ENCODE peak calls at places on chromosomes 7 and 10, in six cellular contexts. One of them, this sample, is unnamed.

GRCh38 chr7:43302211-43302711 is 189.8 kb downstream of the HECW1 start:
- DNase-seq in right atrium auricular region: no peak
- DNase-seq in GM10248: no peak
- DNase-seq in RWPE1: peak
- DNase-seq in OCI-LY7: no peak
- DNase-seq in GM13976: no peak
- DNase-seq in this sample: no peak

GRCh38 chr7:140008755-140009610 is 53.8 kb downstream of the PARP12 start:
- DNase-seq in right atrium auricular region: no peak
- DNase-seq in GM10248: no peak
- DNase-seq in RWPE1: no peak
- DNase-seq in OCI-LY7: no peak
- DNase-seq in GM13976: no peak
- DNase-seq in this sample: no peak

GRCh38 chr7:27080844-27081423 is 14.9 kb downstream of the HOXA1 start:
- DNase-seq in right atrium auricular region: no peak
- DNase-seq in GM10248: no peak
- DNase-seq in RWPE1: peak
- DNase-seq in OCI-LY7: no peak
- DNase-seq in GM13976: no peak
- DNase-seq in this sample: no peak

GRCh38 chr10:70916241-70916640 is 27.9 kb upstream of the PCBD1 start:
- DNase-seq in right atrium auricular region: no peak
- DNase-seq in GM10248: no peak
- DNase-seq in RWPE1: no peak
- DNase-seq in OCI-LY7: no peak
- DNase-seq in GM13976: no peak
- DNase-seq in this sample: no peak

GRCh38 chr7:75842836-75843446 is 29.3 kb upstream of the CCL24 start:
- DNase-seq in right atrium auricular region: no peak
- DNase-seq in GM10248: peak
- DNase-seq in RWPE1: peak
- DNase-seq in OCI-LY7: peak
- DNase-seq in GM13976: peak
- DNase-seq in this sample: no peak

GRCh38 chr10:128206676-128207075 is 80.5 kb upstream of the MKI67 start:
- DNase-seq in right atrium auricular region: no peak
- DNase-seq in GM10248: no peak
- DNase-seq in RWPE1: no peak
- DNase-seq in OCI-LY7: no peak
- DNase-seq in GM13976: no peak
- DNase-seq in this sample: no peak

GRCh38 chr10:29329420-29329819 is 40.5 kb downstream of the LYZL1 start:
- DNase-seq in right atrium auricular region: no peak
- DNase-seq in GM10248: no peak
- DNase-seq in RWPE1: no peak
- DNase-seq in OCI-LY7: no peak
- DNase-seq in GM13976: no peak
- DNase-seq in this sample: no peak

GRCh38 chr10:6416892-6417512 is 163.1 kb downstream of the PRKCQ start:
- DNase-seq in right atrium auricular region: no peak
- DNase-seq in GM10248: peak
- DNase-seq in RWPE1: peak
- DNase-seq in OCI-LY7: peak
- DNase-seq in GM13976: peak
- DNase-seq in this sample: no peak

GRCh38 chr10:129841071-129841470 is 123.0 kb downstream of the EBF3 start:
- DNase-seq in right atrium auricular region: no peak
- DNase-seq in GM10248: no peak
- DNase-seq in RWPE1: no peak
- DNase-seq in OCI-LY7: no peak
- DNase-seq in GM13976: no peak
- DNase-seq in this sample: no peak

GRCh38 chr10:119479048-119479394 is 63.5 kb downstream of the RGS10 start:
- DNase-seq in right atrium auricular region: no peak
- DNase-seq in GM10248: no peak
- DNase-seq in RWPE1: no peak
- DNase-seq in OCI-LY7: peak
- DNase-seq in GM13976: no peak
- DNase-seq in this sample: no peak

GRCh38 chr10:89389254-89389653 is 3.2 kb upstream of the IFIT1 start:
- DNase-seq in right atrium auricular region: no peak
- DNase-seq in GM10248: peak
- DNase-seq in RWPE1: peak
- DNase-seq in OCI-LY7: peak
- DNase-seq in GM13976: peak
- DNase-seq in this sample: no peak

GRCh38 chr7:38321515-38321944 is 48.1 kb upstream of the TARP start:
- DNase-seq in right atrium auricular region: no peak
- DNase-seq in GM10248: no peak
- DNase-seq in RWPE1: peak
- DNase-seq in OCI-LY7: no peak
- DNase-seq in GM13976: peak
- DNase-seq in this sample: no peak

GRCh38 chr7:74182453-74183090 is 8.4 kb downstream of the EIF4H start:
- DNase-seq in right atrium auricular region: no peak
- DNase-seq in GM10248: no peak
- DNase-seq in RWPE1: no peak
- DNase-seq in OCI-LY7: no peak
- DNase-seq in GM13976: no peak
- DNase-seq in this sample: no peak

GRCh38 chr7:95595825-95596182 is 512 bp downstream of the PDK4 start:
- DNase-seq in right atrium auricular region: no peak
- DNase-seq in GM10248: no peak
- DNase-seq in RWPE1: no peak
- DNase-seq in OCI-LY7: no peak
- DNase-seq in GM13976: no peak
- DNase-seq in this sample: no peak

GRCh38 chr10:34323197-34323596 is 491.9 kb downstream of the PARD3 start:
- DNase-seq in right atrium auricular region: no peak
- DNase-seq in GM10248: no peak
- DNase-seq in RWPE1: no peak
- DNase-seq in OCI-LY7: no peak
- DNase-seq in GM13976: no peak
- DNase-seq in this sample: no peak

GRCh38 chr10:8331896-8332729 is 277.6 kb downstream of the GATA3 start:
- DNase-seq in right atrium auricular region: no peak
- DNase-seq in GM10248: peak
- DNase-seq in RWPE1: peak
- DNase-seq in OCI-LY7: no peak
- DNase-seq in GM13976: peak
- DNase-seq in this sample: no peak

GRCh38 chr7:55593515-55594318 is 21.4 kb upstream of the VOPP1 start:
- DNase-seq in right atrium auricular region: no peak
- DNase-seq in GM10248: peak
- DNase-seq in RWPE1: peak
- DNase-seq in OCI-LY7: peak
- DNase-seq in GM13976: peak
- DNase-seq in this sample: no peak

GRCh38 chr7:76358053-76358477 is 726 bp downstream of the YWHAG start:
- DNase-seq in right atrium auricular region: peak
- DNase-seq in GM10248: no peak
- DNase-seq in RWPE1: peak
- DNase-seq in OCI-LY7: peak
- DNase-seq in GM13976: peak
- DNase-seq in this sample: no peak

GRCh38 chr7:155391414-155391813 is 66.5 kb upstream of the EN2 start:
- DNase-seq in right atrium auricular region: no peak
- DNase-seq in GM10248: no peak
- DNase-seq in RWPE1: no peak
- DNase-seq in OCI-LY7: no peak
- DNase-seq in GM13976: no peak
- DNase-seq in this sample: no peak

GRCh38 chr10:30502266-30503058 is 68.5 kb downstream of the MAP3K8 start:
- DNase-seq in right atrium auricular region: no peak
- DNase-seq in GM10248: peak
- DNase-seq in RWPE1: no peak
- DNase-seq in OCI-LY7: peak
- DNase-seq in GM13976: peak
- DNase-seq in this sample: no peak

GRCh38 chr7:132394283-132395003 is 181.8 kb downstream of the PLXNA4 start:
- DNase-seq in right atrium auricular region: no peak
- DNase-seq in GM10248: peak
- DNase-seq in RWPE1: no peak
- DNase-seq in OCI-LY7: peak
- DNase-seq in GM13976: peak
- DNase-seq in this sample: no peak

GRCh38 chr7:124723012-124723411 is 42.6 kb downstream of the GPR37 start:
- DNase-seq in right atrium auricular region: no peak
- DNase-seq in GM10248: no peak
- DNase-seq in RWPE1: peak
- DNase-seq in OCI-LY7: no peak
- DNase-seq in GM13976: no peak
- DNase-seq in this sample: no peak

GRCh38 chr7:151798851-151799428 is 78.0 kb downstream of the PRKAG2 start:
- DNase-seq in right atrium auricular region: no peak
- DNase-seq in GM10248: no peak
- DNase-seq in RWPE1: no peak
- DNase-seq in OCI-LY7: no peak
- DNase-seq in GM13976: no peak
- DNase-seq in this sample: no peak

GRCh38 chr7:118311121-118311803 is 86.8 kb downstream of the ANKRD7 start:
- DNase-seq in right atrium auricular region: no peak
- DNase-seq in GM10248: no peak
- DNase-seq in RWPE1: peak
- DNase-seq in OCI-LY7: peak
- DNase-seq in GM13976: no peak
- DNase-seq in this sample: no peak

GRCh38 chr10:22597142-22597541 is 117.2 kb downstream of the PIP4K2A start:
- DNase-seq in right atrium auricular region: no peak
- DNase-seq in GM10248: peak
- DNase-seq in RWPE1: no peak
- DNase-seq in OCI-LY7: peak
- DNase-seq in GM13976: peak
- DNase-seq in this sample: no peak

GRCh38 chr10:34996843-34997242 is 93.3 kb downstream of the CUL2 start:
- DNase-seq in right atrium auricular region: no peak
- DNase-seq in GM10248: no peak
- DNase-seq in RWPE1: no peak
- DNase-seq in OCI-LY7: no peak
- DNase-seq in GM13976: no peak
- DNase-seq in this sample: peak

GRCh38 chr10:88932539-88933256 is 19.9 kb downstream of the ACTA2 start:
- DNase-seq in right atrium auricular region: peak
- DNase-seq in GM10248: peak
- DNase-seq in RWPE1: peak
- DNase-seq in OCI-LY7: peak
- DNase-seq in GM13976: peak
- DNase-seq in this sample: peak

GRCh38 chr10:33252794-33253203 is 81.7 kb downstream of the NRP1 start:
- DNase-seq in right atrium auricular region: no peak
- DNase-seq in GM10248: no peak
- DNase-seq in RWPE1: peak
- DNase-seq in OCI-LY7: no peak
- DNase-seq in GM13976: no peak
- DNase-seq in this sample: no peak

GRCh38 chr7:2472744-2473143 is 3.5 kb downstream of the GRIFIN start:
- DNase-seq in right atrium auricular region: no peak
- DNase-seq in GM10248: no peak
- DNase-seq in RWPE1: no peak
- DNase-seq in OCI-LY7: no peak
- DNase-seq in GM13976: no peak
- DNase-seq in this sample: no peak
- TF ChIP-seq CTCF in right atrium auricular region: no peak
- TF ChIP-seq CTCF in GM10248: no peak
- TF ChIP-seq CTCF in RWPE1: no peak
- TF ChIP-seq CTCF in OCI-LY7: no peak
- TF ChIP-seq CTCF in GM13976: no peak
- TF ChIP-seq CTCF in this sample: no peak

GRCh38 chr7:15015545-15016314 is 113.2 kb upstream of the DGKB start:
- DNase-seq in right atrium auricular region: no peak
- DNase-seq in GM10248: peak
- DNase-seq in RWPE1: peak
- DNase-seq in OCI-LY7: peak
- DNase-seq in GM13976: peak
- DNase-seq in this sample: no peak
- TF ChIP-seq CTCF in right atrium auricular region: peak
- TF ChIP-seq CTCF in GM10248: peak
- TF ChIP-seq CTCF in RWPE1: peak
- TF ChIP-seq CTCF in OCI-LY7: peak
- TF ChIP-seq CTCF in GM13976: peak
- TF ChIP-seq CTCF in this sample: peak

GRCh38 chr7:130560972-130561371 is 69.1 kb downstream of the MEST start:
- DNase-seq in right atrium auricular region: no peak
- DNase-seq in GM10248: peak
- DNase-seq in RWPE1: peak
- DNase-seq in OCI-LY7: peak
- DNase-seq in GM13976: peak
- DNase-seq in this sample: no peak
- TF ChIP-seq CTCF in right atrium auricular region: no peak
- TF ChIP-seq CTCF in GM10248: no peak
- TF ChIP-seq CTCF in RWPE1: peak
- TF ChIP-seq CTCF in OCI-LY7: peak
- TF ChIP-seq CTCF in GM13976: no peak
- TF ChIP-seq CTCF in this sample: peak

GRCh38 chr7:156766666-156767065 is 126.1 kb downstream of the RNF32 start:
- DNase-seq in right atrium auricular region: no peak
- DNase-seq in GM10248: no peak
- DNase-seq in RWPE1: no peak
- DNase-seq in OCI-LY7: no peak
- DNase-seq in GM13976: no peak
- DNase-seq in this sample: no peak

GRCh38 chr7:156759579-156760202 is 119.1 kb downstream of the RNF32 start:
- DNase-seq in right atrium auricular region: no peak
- DNase-seq in GM10248: no peak
- DNase-seq in RWPE1: no peak
- DNase-seq in OCI-LY7: no peak
- DNase-seq in GM13976: no peak
- DNase-seq in this sample: no peak

GRCh38 chr7:156764766-156765165 is 124.2 kb downstream of the RNF32 start:
- DNase-seq in right atrium auricular region: no peak
- DNase-seq in GM10248: no peak
- DNase-seq in RWPE1: no peak
- DNase-seq in OCI-LY7: no peak
- DNase-seq in GM13976: no peak
- DNase-seq in this sample: no peak

GRCh38 chr7:156765901-156766656 is 125.5 kb downstream of the RNF32 start:
- DNase-seq in right atrium auricular region: no peak
- DNase-seq in GM10248: no peak
- DNase-seq in RWPE1: no peak
- DNase-seq in OCI-LY7: no peak
- DNase-seq in GM13976: no peak
- DNase-seq in this sample: no peak

DNA sequence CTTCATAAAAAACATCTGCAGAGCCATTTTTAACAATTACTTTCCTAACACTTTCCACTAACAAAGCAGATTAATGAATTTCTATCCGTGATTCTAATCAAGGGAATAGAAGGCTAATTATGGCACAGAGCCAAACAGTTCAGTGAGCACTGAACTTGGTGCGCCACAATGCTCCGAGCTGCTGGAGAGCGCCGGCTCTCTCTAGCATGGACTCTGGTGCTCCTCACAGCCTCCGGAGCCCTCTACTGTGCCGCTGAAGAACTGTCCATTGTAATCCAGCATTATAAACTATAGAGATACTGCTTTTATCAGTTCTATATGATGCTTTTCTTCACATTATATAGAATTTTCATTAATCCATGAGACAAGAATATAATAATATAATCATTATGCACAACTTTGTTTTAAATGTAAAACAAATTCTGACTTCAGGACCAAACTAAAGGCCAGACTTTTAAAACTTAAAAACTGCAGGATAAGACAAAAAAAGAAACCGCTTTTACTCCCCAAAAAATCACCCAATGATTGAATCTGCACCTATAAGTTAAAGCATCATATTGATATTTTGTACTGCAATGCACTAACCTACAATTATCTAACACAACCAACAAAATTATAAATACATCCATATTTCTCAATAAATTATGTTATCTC is 123.6 kb downstream of the RNF32 start:
- DNase-seq in right atrium auricular region: no peak
- DNase-seq in GM10248: no peak
- DNase-seq in RWPE1: peak
- DNase-seq in OCI-LY7: no peak
- DNase-seq in GM13976: no peak
- DNase-seq in this sample: no peak
- TF ChIP-seq CTCF in right atrium auricular region: peak
- TF ChIP-seq CTCF in GM10248: peak
- TF ChIP-seq CTCF in RWPE1: peak
- TF ChIP-seq CTCF in OCI-LY7: peak
- TF ChIP-seq CTCF in GM13976: no peak
- TF ChIP-seq CTCF in this sample: peak